ENCODE peak calls at places on chromosome 19, in eight cellular contexts. F, S, H, E, G, L, T and B are unnamed samples.

GRCh38 chr19:40284501-40285352 is at the start of gene AKT2:
- DNase-seq in F (no peak), S (peak; percentile 77), H (peak; percentile 89), E (peak; percentile 40), G (peak; percentile 12), L (no peak), T (no peak), B (peak; percentile 91)

GRCh38 chr19:48561412-48561811 is 9.4 kb downstream of the SULT2B1 start:
- DNase-seq in F (no peak), S (no peak), H (no peak), E (no peak), G (no peak), L (no peak), T (no peak), B (no peak)

GRCh38 chr19:35006342-35006998 is 6.3 kb downstream of the GRAMD1A start:
- DNase-seq in F (no peak), S (no peak), H (no peak), E (peak; percentile 82), G (peak; percentile 92), L (peak; percentile 88), T (no peak), B (no peak)

GRCh38 chr19:3670796-3671679 is 29.2 kb downstream of the PIP5K1C start:
- DNase-seq in F (no peak), S (peak; percentile 83), H (peak; percentile 93), E (peak; percentile 88), G (peak; percentile 38), L (peak; percentile 86), T (peak; percentile 88), B (peak; percentile 88)

GRCh38 chr19:10603084-10603872 is 16.2 kb upstream of the AP1M2 start:
- DNase-seq in F (no peak), S (peak; percentile 81), H (peak; percentile 52), E (peak; percentile 62), G (peak; percentile 61), L (no peak), T (peak; percentile 56), B (peak; percentile 64)

GRCh38 chr19:16143399-16144215 is at the start of gene HSH2D:
- DNase-seq in F (no peak), S (peak; percentile 83), H (no peak), E (no peak), G (peak; percentile 96), L (no peak), T (peak; percentile 75), B (no peak)

GRCh38 chr19:19406878-19407639 is 1.6 kb downstream of the GATAD2A start:
- DNase-seq in F (no peak), S (peak; percentile 54), H (no peak), E (peak; percentile 74), G (peak; percentile 58), L (peak; percentile 59), T (no peak), B (no peak)

GRCh38 chr19:41821003-41821735 is 23.3 kb downstream of the LYPD4 start:
- DNase-seq in F (peak; percentile 41), S (peak; percentile 42), H (no peak), E (peak; percentile 23), G (peak; percentile 52), L (peak; percentile 19), T (peak; percentile 26), B (peak; percentile 69)

GRCh38 chr19:38319421-38320258 is at the start of gene KCNK6:
- DNase-seq in F (no peak), S (peak; percentile 71), H (peak; percentile 76), E (peak; percentile 45), G (peak; percentile 61), L (no peak), T (peak; percentile 69), B (no peak)

GRCh38 chr19:1115646-1116420 is 12.0 kb downstream of the GPX4 start:
- DNase-seq in F (no peak), S (no peak), H (no peak), E (no peak), G (no peak), L (no peak), T (no peak), B (no peak)

GRCh38 chr19:31307270-31307669 is 42.0 kb downstream of the TSHZ3 start:
- DNase-seq in F (no peak), S (no peak), H (peak; percentile 4), E (no peak), G (no peak), L (no peak), T (no peak), B (no peak)

GRCh38 chr19:18439025-18439909 is 1.3 kb upstream of the ISYNA1 start:
- DNase-seq in F (no peak), S (no peak), H (peak; percentile 72), E (peak; percentile 68), G (peak; percentile 69), L (peak; percentile 88), T (no peak), B (peak; percentile 30)

GRCh38 chr19:50365434-50366306 is at the start of gene NAPSA:
- DNase-seq in F (no peak), S (no peak), H (no peak), E (no peak), G (no peak), L (no peak), T (no peak), B (no peak)

GRCh38 chr19:13195678-13196077 is 45.5 kb downstream of the IER2 start:
- DNase-seq in F (no peak), S (peak; percentile 60), H (no peak), E (no peak), G (peak; percentile 85), L (no peak), T (no peak), B (peak; percentile 59)

GRCh38 chr19:43464089-43464775 is 1.2 kb downstream of the LYPD3 start:
- DNase-seq in F (no peak), S (peak; percentile 80), H (peak; percentile 88), E (no peak), G (peak; percentile 77), L (no peak), T (peak; percentile 89), B (peak; percentile 73)

GRCh38 chr19:49014123-49014869 is 2.6 kb downstream of the LHB start:
- DNase-seq in F (no peak), S (no peak), H (no peak), E (no peak), G (no peak), L (no peak), T (no peak), B (no peak)

GRCh38 chr19:38036707-38037106 is 129.7 kb downstream of the SIPA1L3 start:
- DNase-seq in F (peak; percentile 42), S (no peak), H (no peak), E (no peak), G (no peak), L (no peak), T (peak; percentile 19), B (no peak)

GRCh38 chr19:43439183-43440063 is 24.7 kb downstream of the TEX101 start:
- DNase-seq in F (no peak), S (no peak), H (no peak), E (peak; percentile 55), G (no peak), L (no peak), T (no peak), B (no peak)

GRCh38 chr19:2058570-2059421 is 7.8 kb upstream of the MKNK2 start:
- DNase-seq in F (no peak), S (no peak), H (no peak), E (no peak), G (no peak), L (no peak), T (no peak), B (no peak)

GRCh38 chr19:18058208-18059009 is 28.3 kb downstream of the IL12RB1 start:
- DNase-seq in F (peak; percentile 71), S (peak; percentile 86), H (peak; percentile 86), E (peak; percentile 73), G (peak; percentile 77), L (peak; percentile 54), T (peak; percentile 87), B (peak; percentile 85)